ENCODE peak calls at places on chromosomes 4 and X, in five cellular contexts. One of them, this sample, is unnamed.

GRCh38 chr4:55161739-55162138 is 36.3 kb upstream of the KDR start:
- DNase-seq in AG10803: no peak
- DNase-seq in fibroblast of mammary gland: peak
- DNase-seq in GM23338: no peak
- DNase-seq in Right ventricle myocardium superior: no peak
- DNase-seq in this sample: no peak

GRCh38 chr4:152999376-153000067 is 63.4 kb downstream of the FHDC1 start:
- DNase-seq in AG10803: no peak
- DNase-seq in fibroblast of mammary gland: no peak
- DNase-seq in GM23338: no peak
- DNase-seq in Right ventricle myocardium superior: no peak
- DNase-seq in this sample: no peak

GRCh38 chrX:129772796-129773431 is 6.8 kb upstream of the SASH3 start:
- DNase-seq in Right ventricle myocardium superior: peak
- DNase-seq in GM23338: peak
- DNase-seq in fibroblast of mammary gland: no peak
- DNase-seq in AG10803: no peak
- DNase-seq in this sample: no peak

GRCh38 chr4:179130122-179130714 is 1688.0 kb upstream of the AGA start:
- DNase-seq in fibroblast of mammary gland: no peak
- DNase-seq in AG10803: no peak
- DNase-seq in Right ventricle myocardium superior: no peak
- DNase-seq in GM23338: no peak
- DNase-seq in this sample: no peak

GRCh38 chr4:65825121-65825520 is 154.8 kb upstream of the EPHA5 start:
- DNase-seq in AG10803: no peak
- DNase-seq in GM23338: no peak
- DNase-seq in Right ventricle myocardium superior: no peak
- DNase-seq in fibroblast of mammary gland: peak
- DNase-seq in this sample: no peak

GRCh38 chrX:122703762-122704161 is 480.3 kb upstream of the GRIA3 start:
- DNase-seq in AG10803: peak
- DNase-seq in Right ventricle myocardium superior: no peak
- DNase-seq in fibroblast of mammary gland: peak
- DNase-seq in GM23338: peak
- DNase-seq in this sample: no peak

GRCh38 chr4:68498413-68499007 is 51.2 kb downstream of the TMPRSS11E start:
- DNase-seq in fibroblast of mammary gland: peak
- DNase-seq in GM23338: peak
- DNase-seq in AG10803: peak
- DNase-seq in Right ventricle myocardium superior: no peak
- DNase-seq in this sample: peak

GRCh38 chrX:46965125-46965758 is 53.0 kb downstream of the JADE3 start:
- DNase-seq in AG10803: peak
- DNase-seq in Right ventricle myocardium superior: no peak
- DNase-seq in GM23338: no peak
- DNase-seq in fibroblast of mammary gland: peak
- DNase-seq in this sample: no peak

GRCh38 chr4:8694226-8694625 is 101.7 kb downstream of the CPZ start:
- DNase-seq in fibroblast of mammary gland: no peak
- DNase-seq in Right ventricle myocardium superior: no peak
- DNase-seq in AG10803: no peak
- DNase-seq in GM23338: no peak
- DNase-seq in this sample: no peak

GRCh38 chr4:38665846-38666490 is 2.0 kb downstream of the KLF3 start:
- DNase-seq in Right ventricle myocardium superior: no peak
- DNase-seq in GM23338: no peak
- DNase-seq in AG10803: no peak
- DNase-seq in fibroblast of mammary gland: no peak
- DNase-seq in this sample: no peak

GRCh38 chr4:139740121-139740520 is 74.5 kb downstream of the MGST2 start:
- DNase-seq in GM23338: no peak
- DNase-seq in Right ventricle myocardium superior: peak
- DNase-seq in AG10803: no peak
- DNase-seq in fibroblast of mammary gland: no peak
- DNase-seq in this sample: no peak

This sample was measured in NCI-H774.